ENCODE peak calls at places on chromosomes 7 and 10, in ten cellular contexts. E is WERI-Rb-1, Y is foreskin fibroblast, Q is fibroblast of mammary gland, T is IMR-90, M is body of pancreas, D is mesendoderm, F is BJ, O is breast epithelium, A is kidney epithelial cell. Z is an unnamed sample.
A peak's percentile ranks its signal among the peaks of the same experiment; 100 is the strongest.

GRCh38 chr10:74814792-74815191 is 11.6 kb upstream of the KAT6B start:
- DNase-seq in E (no peak), Y (no peak), Q (no peak), T (no peak), M (no peak), D (no peak), F (no peak), O (no peak), A (no peak), Z (no peak)

GRCh38 chr10:1171182-1171581 is 115.0 kb downstream of the WDR37 start:
- DNase-seq in E (no peak), Y (no peak), Q (no peak), T (no peak), M (no peak), D (no peak), F (no peak), O (no peak), A (no peak), Z (no peak)

GRCh38 chr7:66283003-66283920 is 78.1 kb downstream of the TPST1 start:
- DNase-seq in E (no peak), Y (peak; percentile 83), Q (peak; percentile 91), T (peak; percentile 89), M (no peak), D (no peak), F (no peak), O (no peak), A (peak; percentile 52), Z (peak; percentile 28)

GRCh38 chr10:106535304-106535964 is 629.1 kb downstream of the SORCS1 start:
- DNase-seq in E (no peak), Y (no peak), Q (no peak), T (no peak), M (no peak), D (peak; percentile 11), F (no peak), O (no peak), A (no peak), Z (no peak)

GRCh38 chr10:78404296-78404695 is 370.6 kb downstream of the RPS24 start:
- DNase-seq in E (no peak), Y (no peak), Q (no peak), T (no peak), M (no peak), D (no peak), F (no peak), O (no peak), A (no peak), Z (no peak)

GRCh38 chr10:77661100-77661499 is 23.5 kb upstream of the KCNMA1 start:
- DNase-seq in E (no peak), Y (no peak), Q (no peak), T (no peak), M (no peak), D (peak; percentile 47), F (no peak), O (no peak), A (no peak), Z (no peak)

GRCh38 chr7:138961159-138961558 is 20.0 kb downstream of the KIAA1549 start:
- DNase-seq in E (no peak), Y (peak; percentile 48), Q (peak; percentile 43), T (no peak), M (peak; percentile 93), D (no peak), F (no peak), O (no peak), A (no peak), Z (no peak)

GRCh38 chr7:127245582-127245981 is 7.2 kb downstream of the GRM8 start:
- DNase-seq in E (no peak), Y (no peak), Q (no peak), T (no peak), M (no peak), D (no peak), F (no peak), O (no peak), A (no peak), Z (no peak)

GRCh38 chr7:100080895-100081534 is 508 bp downstream of the ZNF3 start:
- DNase-seq in E (peak; percentile 32), Y (peak; percentile 25), Q (no peak), T (peak; percentile 56), M (no peak), D (peak; percentile 64), F (no peak), O (no peak), A (no peak), Z (no peak)

GRCh38 chr10:124875596-124875995 is 66.3 kb upstream of the ZRANB1 start:
- DNase-seq in E (no peak), Y (peak; percentile 75), Q (peak; percentile 47), T (peak; percentile 46), M (no peak), D (peak; percentile 56), F (peak; percentile 11), O (no peak), A (no peak), Z (no peak)

GRCh38 chr10:109934958-109935793 is 11.9 kb upstream of the XPNPEP1 start:
- DNase-seq in E (peak; percentile 56), Y (peak; percentile 93), Q (peak; percentile 69), T (peak; percentile 83), M (peak; percentile 69), D (no peak), F (no peak), O (no peak), A (peak; percentile 80), Z (peak; percentile 24)

GRCh38 chr7:17029150-17029549 is 147.4 kb upstream of the AGR3 start:
- DNase-seq in E (no peak), Y (no peak), Q (no peak), T (no peak), M (no peak), D (no peak), F (no peak), O (no peak), A (no peak), Z (no peak)
- H3K4me3 ChIP-seq in E (no peak overlapping the region), Y (no peak overlapping the region), Q (no peak overlapping the region), T (no peak overlapping the region), M (no peak overlapping the region), D (no peak overlapping the region), F (no peak overlapping the region), O (no peak overlapping the region), A (no peak overlapping the region), Z (no peak overlapping the region)

GRCh38 chr7:153887756-153888591 is 164.2 kb upstream of the DPP6 start:
- DNase-seq in E (no peak), Y (no peak), Q (no peak), T (no peak), M (no peak), D (peak; percentile 15), F (no peak), O (no peak), A (no peak), Z (no peak)
- H3K4me3 ChIP-seq in E (no peak overlapping the region), Y (no peak overlapping the region), Q (no peak overlapping the region), T (no peak overlapping the region), M (no peak overlapping the region), D (no peak overlapping the region), F (no peak overlapping the region), O (no peak overlapping the region), A (no peak overlapping the region), Z (no peak overlapping the region)

GRCh38 chr7:1646957-1647891 is 22.9 kb upstream of the ELFN1 start:
- DNase-seq in E (peak; percentile 54), Y (no peak), Q (peak; percentile 37), T (no peak), M (no peak), D (no peak), F (no peak), O (no peak), A (no peak), Z (no peak)

GRCh38 chr7:1646391-1646790 is 23.7 kb upstream of the ELFN1 start:
- DNase-seq in E (no peak), Y (no peak), Q (no peak), T (no peak), M (no peak), D (no peak), F (no peak), O (no peak), A (no peak), Z (no peak)

GRCh38 chr7:1649751-1650326 is 20.2 kb upstream of the ELFN1 start:
- DNase-seq in E (no peak), Y (no peak), Q (no peak), T (no peak), M (no peak), D (no peak), F (no peak), O (no peak), A (no peak), Z (no peak)

GRCh38 chr7:1650363-1651030 is 19.6 kb upstream of the ELFN1 start:
- DNase-seq in E (no peak), Y (no peak), Q (no peak), T (no peak), M (no peak), D (no peak), F (no peak), O (no peak), A (no peak), Z (no peak)

DNA sequence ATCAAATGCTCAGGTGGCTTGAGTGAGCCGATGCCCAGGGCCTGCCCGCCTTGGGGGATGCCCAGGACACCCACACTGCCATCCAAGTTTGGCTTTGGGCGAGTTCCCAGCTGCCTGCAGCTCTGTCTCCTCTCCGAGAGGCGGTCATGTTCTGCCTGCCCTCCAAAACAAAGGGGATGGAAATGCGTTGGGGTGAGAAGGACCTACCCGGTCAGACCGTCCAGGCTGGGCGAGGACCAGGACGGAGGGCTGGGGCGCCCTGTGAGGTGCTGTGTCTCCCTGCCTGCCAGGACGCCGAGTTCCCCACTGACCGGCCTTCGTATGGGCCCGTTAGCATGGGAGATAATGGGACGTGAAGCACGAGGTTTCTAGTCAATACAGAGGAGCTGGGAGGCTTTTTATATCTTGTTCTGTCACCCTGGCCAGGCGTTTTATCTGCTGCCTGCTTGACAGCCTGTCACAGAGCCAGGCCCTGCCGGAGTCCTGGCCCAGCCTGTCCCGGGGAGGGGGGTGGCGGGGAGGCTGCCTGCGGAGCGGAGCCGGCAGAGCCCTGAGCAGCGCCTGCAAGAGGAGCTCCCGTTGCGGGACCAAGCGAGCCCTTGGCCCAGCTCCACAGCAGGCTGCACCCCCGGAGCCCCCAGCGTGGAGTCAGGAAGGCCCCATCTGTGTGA is 22.0 kb upstream of the ELFN1 start:
- DNase-seq in E (peak; percentile 59), Y (no peak), Q (no peak), T (no peak), M (peak; percentile 31), D (no peak), F (no peak), O (no peak), A (no peak), Z (no peak)
- H3K4me3 ChIP-seq in E (peak overlapping the region; percentile 14), Y (no peak overlapping the region), Q (no peak overlapping the region), T (no peak overlapping the region), M (no peak overlapping the region), D (no peak overlapping the region), F (no peak overlapping the region), O (peak overlapping the region; percentile 1), A (no peak overlapping the region), Z (no peak overlapping the region)

GRCh38 chr7:47576909-47577255 is 5.0 kb downstream of the TNS3 start:
- DNase-seq in E (no peak), Y (no peak), Q (no peak), T (no peak), M (no peak), D (no peak), F (no peak), O (no peak), A (no peak), Z (no peak)
- H3K4me3 ChIP-seq in E (no peak overlapping the region), Y (no peak overlapping the region), Q (no peak overlapping the region), T (no peak overlapping the region), M (no peak overlapping the region), D (no peak overlapping the region), F (no peak overlapping the region), O (no peak overlapping the region), A (no peak overlapping the region), Z (no peak overlapping the region)

Z was measured in AG04449.